ENCODE peak calls at places on chromosomes 1 and 21, in nine cellular contexts. W is OCI-LY7, J is neural progenitor cell, V is GM23248, P is HCT116, Q is hepatocyte, L is PC-3, I is SK-N-SH, G is GM23338. O is an unnamed sample.

GRCh38 chr1:203480525-203481084 is 5.0 kb downstream of the PRELP start:
- DNase-seq in W (peak; percentile 76), J (no peak), V (peak; percentile 90), P (peak; percentile 21), Q (peak; percentile 66), L (peak; percentile 94), I (peak; percentile 68), G (peak; percentile 36), O (peak; percentile 89)

GRCh38 chr1:22277662-22278061 is 134.8 kb upstream of the WNT4 start:
- DNase-seq in W (no peak), J (no peak), V (no peak), P (no peak), Q (no peak), L (no peak), I (no peak), G (no peak), O (no peak)

GRCh38 chr1:44524655-44525530 is 119.8 kb downstream of the RNF220 start:
- DNase-seq in W (no peak), J (peak; percentile 61), V (no peak), P (no peak), Q (no peak), L (no peak), I (no peak), G (peak; percentile 39), O (no peak)

GRCh38 chr1:29180497-29181412 is 945 bp downstream of the SRSF4 start:
- DNase-seq in W (no peak), J (no peak), V (no peak), P (no peak), Q (no peak), L (peak; percentile 33), I (no peak), G (peak; percentile 53), O (peak; percentile 69)

GRCh38 chr1:202805886-202806511 is 2.2 kb downstream of the KDM5B start:
- DNase-seq in W (no peak), J (no peak), V (peak; percentile 60), P (no peak), Q (no peak), L (peak; percentile 33), I (no peak), G (no peak), O (no peak)

GRCh38 chr21:26962516-26963305 is 4.2 kb downstream of the ADAMTS5 start:
- DNase-seq in W (no peak), J (no peak), V (peak; percentile 63), P (no peak), Q (no peak), L (no peak), I (no peak), G (no peak), O (no peak)

GRCh38 chr1:201906336-201906735 is 17.6 kb downstream of the SHISA4 start:
- DNase-seq in W (no peak), J (no peak), V (no peak), P (no peak), Q (no peak), L (no peak), I (no peak), G (no peak), O (no peak)

GRCh38 chr1:244599937-244600350 is 53.0 kb upstream of the DESI2 start:
- DNase-seq in W (no peak), J (no peak), V (peak; percentile 98), P (peak; percentile 74), Q (peak; percentile 74), L (peak; percentile 98), I (no peak), G (no peak), O (peak; percentile 21)

GRCh38 chr1:106278706-106279105 is 777.8 kb upstream of the PRMT6 start:
- DNase-seq in W (no peak), J (no peak), V (no peak), P (no peak), Q (no peak), L (no peak), I (no peak), G (no peak), O (no peak)

GRCh38 chr1:117627562-117628165 is 21.8 kb downstream of the TENT5C start:
- DNase-seq in W (peak; percentile 55), J (no peak), V (no peak), P (no peak), Q (no peak), L (peak; percentile 45), I (no peak), G (no peak), O (peak; percentile 37)

GRCh38 chr1:238962941-238963340 is 423.4 kb upstream of the CHRM3 start:
- DNase-seq in W (no peak), J (no peak), V (no peak), P (no peak), Q (no peak), L (no peak), I (no peak), G (no peak), O (no peak)

GRCh38 chr21:43906585-43907370 is 41.8 kb downstream of the AGPAT3 start:
- DNase-seq in W (no peak), J (no peak), V (no peak), P (no peak), Q (no peak), L (no peak), I (no peak), G (no peak), O (no peak)

GRCh38 chr1:75615664-75616435 is 4.9 kb upstream of the SLC44A5 start:
- DNase-seq in W (no peak), J (peak; percentile 89), V (peak; percentile 78), P (no peak), Q (peak; percentile 78), L (peak; percentile 16), I (peak; percentile 88), G (peak; percentile 55), O (peak; percentile 55)

GRCh38 chr1:75616436-75617433 is 5.8 kb upstream of the SLC44A5 start:
- DNase-seq in W (no peak), J (peak; percentile 75), V (peak; percentile 54), P (no peak), Q (peak; percentile 61), L (no peak), I (no peak), G (peak; percentile 83), O (no peak)

GRCh38 chr1:75618382-75618781 is 7.5 kb upstream of the SLC44A5 start:
- DNase-seq in W (no peak), J (no peak), V (no peak), P (no peak), Q (no peak), L (peak; percentile 89), I (no peak), G (no peak), O (no peak)

GRCh38 chr1:75611014-75611413 is at the start of gene SLC44A5:
- DNase-seq in W (no peak), J (no peak), V (no peak), P (no peak), Q (no peak), L (no peak), I (no peak), G (no peak), O (no peak)

GRCh38 chr1:75614455-75615379 is 3.8 kb upstream of the SLC44A5 start:
- DNase-seq in W (no peak), J (peak; percentile 90), V (peak; percentile 50), P (peak; percentile 19), Q (peak; percentile 77), L (peak; percentile 11), I (peak; percentile 86), G (peak; percentile 93), O (peak; percentile 79)
- TF ChIP-seq EZH2phosphoT487 in W (no peak), J (no peak), V (no peak), P (no peak), Q (no peak), L (no peak), I (no peak), G (no peak), O (no peak)

GRCh38 chr1:50424940-50425375 is 1.7 kb upstream of the DMRTA2 start:
- DNase-seq in W (no peak), J (peak; percentile 48), V (no peak), P (no peak), Q (no peak), L (no peak), I (peak; percentile 52), G (peak; percentile 33), O (no peak)

GRCh38 chr1:50427086-50427817 is 4.0 kb upstream of the DMRTA2 start:
- DNase-seq in W (no peak), J (peak; percentile 62), V (no peak), P (no peak), Q (no peak), L (no peak), I (peak; percentile 58), G (peak; percentile 41), O (no peak)

GRCh38 chr1:50426702-50427085 is 3.5 kb upstream of the DMRTA2 start:
- DNase-seq in W (no peak), J (peak; percentile 44), V (no peak), P (no peak), Q (no peak), L (no peak), I (peak; percentile 52), G (peak; percentile 41), O (no peak)

GRCh38 chr1:50425376-50426107 is 2.3 kb upstream of the DMRTA2 start:
- DNase-seq in W (no peak), J (peak; percentile 75), V (no peak), P (no peak), Q (no peak), L (no peak), I (peak; percentile 68), G (peak; percentile 67), O (no peak)

GRCh38 chr1:50426108-50426700 is 3.0 kb upstream of the DMRTA2 start:
- DNase-seq in W (no peak), J (peak; percentile 34), V (no peak), P (no peak), Q (no peak), L (no peak), I (peak; percentile 36), G (peak; percentile 37), O (no peak)
- TF ChIP-seq EZH2phosphoT487 in W (no peak), J (no peak), V (no peak), P (no peak), Q (no peak), L (no peak), I (peak; percentile 42), G (no peak), O (no peak)

GRCh38 chr1:53144201-53144600 is 1.8 kb upstream of the SLC1A7 start:
- DNase-seq in W (no peak), J (no peak), V (no peak), P (no peak), Q (no peak), L (no peak), I (no peak), G (no peak), O (no peak)
- TF ChIP-seq EZH2phosphoT487 in W (no peak), J (no peak), V (no peak), P (no peak), Q (no peak), L (no peak), I (no peak), G (no peak), O (no peak)

GRCh38 chr1:105073660-105074059 is 1324.0 kb downstream of the AMY1C start:
- DNase-seq in W (no peak), J (no peak), V (no peak), P (no peak), Q (no peak), L (peak; percentile 57), I (no peak), G (no peak), O (no peak)

GRCh38 chr1:105072446-105072845 is 1322.7 kb downstream of the AMY1C start:
- DNase-seq in W (no peak), J (no peak), V (no peak), P (no peak), Q (no peak), L (peak; percentile 40), I (no peak), G (no peak), O (no peak)

DNA sequence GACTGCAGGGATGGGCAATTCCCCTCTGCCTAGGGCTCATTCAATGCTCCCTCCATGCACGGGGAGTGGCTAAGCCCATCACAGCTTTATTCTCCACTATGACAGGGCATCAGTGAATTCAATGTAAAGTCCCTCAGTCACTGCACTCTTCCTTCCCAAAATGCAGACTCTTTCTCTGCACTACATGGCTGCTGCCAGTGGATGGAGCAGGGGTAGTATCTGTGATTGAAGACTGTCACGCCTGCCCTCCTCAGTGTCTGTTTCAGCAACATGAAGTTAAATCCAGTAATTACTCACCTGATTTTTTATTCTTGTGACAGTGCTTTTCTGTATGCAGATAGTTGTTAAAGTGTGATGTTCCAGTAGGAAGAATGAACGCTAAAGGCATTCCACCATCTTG is 1323.2 kb downstream of the AMY1C start:
- DNase-seq in W (no peak), J (peak; percentile 21), V (no peak), P (no peak), Q (no peak), L (peak; percentile 10), I (no peak), G (peak; percentile 55), O (no peak)
- TF ChIP-seq EZH2phosphoT487 in W (no peak), J (no peak), V (no peak), P (no peak), Q (no peak), L (no peak), I (no peak), G (no peak), O (no peak)

O was measured in MM.1S.